ENCODE peak calls at places on chromosome 11, in eight cellular contexts. N is PC-9, O is ovary, T is natural killer cell, G is A549, K is cardiac fibroblast, B is kidney epithelial cell, Y is left ventricle myocardium inferior. Q is an unnamed sample.
A peak's percentile ranks its signal among the peaks of the same experiment; 100 is the strongest.

GRCh38 chr11:73400293-73400692 is 24.1 kb downstream of the RELT start:
- DNase-seq in N (no peak), O (no peak), T (no peak), G (no peak), K (no peak), B (no peak), Y (no peak), Q (no peak)

GRCh38 chr11:68313574-68314202 is 1.3 kb downstream of the LRP5 start:
- DNase-seq in N (no peak), O (peak; percentile 25), T (no peak), G (no peak), K (no peak), B (no peak), Y (no peak), Q (no peak)

GRCh38 chr11:11621881-11622706 is at the start of gene GALNT18:
- DNase-seq in N (no peak), O (peak; percentile 91), T (peak; percentile 78), G (peak; percentile 92), K (peak; percentile 94), B (peak; percentile 56), Y (peak; percentile 94), Q (peak; percentile 96)

GRCh38 chr11:97722065-97722464 is 1298.7 kb upstream of the CNTN5 start:
- DNase-seq in N (no peak), O (no peak), T (no peak), G (no peak), K (peak; percentile 92), B (peak; percentile 97), Y (no peak), Q (no peak)

GRCh38 chr11:269146-269890 is 8.9 kb upstream of the NLRP6 start:
- DNase-seq in N (no peak), O (no peak), T (peak; percentile 60), G (no peak), K (no peak), B (no peak), Y (no peak), Q (no peak)

GRCh38 chr11:42827845-42828244 is 484.0 kb upstream of the API5 start:
- DNase-seq in N (no peak), O (no peak), T (no peak), G (no peak), K (no peak), B (no peak), Y (no peak), Q (no peak)

GRCh38 chr11:61973603-61974162 is 6.2 kb upstream of the FTH1 start:
- DNase-seq in N (peak; percentile 2), O (no peak), T (no peak), G (no peak), K (peak; percentile 43), B (no peak), Y (no peak), Q (no peak)

GRCh38 chr11:110968348-110969062 is 256.3 kb upstream of the ARHGAP20 start:
- DNase-seq in N (no peak), O (no peak), T (no peak), G (no peak), K (no peak), B (no peak), Y (no peak), Q (no peak)

GRCh38 chr11:37710031-37710430 is 1112.0 kb upstream of the RAG2 start:
- DNase-seq in N (no peak), O (no peak), T (no peak), G (no peak), K (peak; percentile 89), B (no peak), Y (no peak), Q (no peak)

GRCh38 chr11:75768909-75769771 is 562 bp downstream of the DGAT2 start:
- DNase-seq in N (peak; percentile 44), O (no peak), T (no peak), G (peak; percentile 19), K (no peak), B (no peak), Y (no peak), Q (no peak)

GRCh38 chr11:84384637-84385227 is 1098.6 kb upstream of the CCDC90B start:
- DNase-seq in N (no peak), O (peak; percentile 20), T (no peak), G (peak; percentile 4), K (peak; percentile 72), B (peak; percentile 10), Y (no peak), Q (peak; percentile 50)

GRCh38 chr11:105673089-105673488 is 63.2 kb downstream of the GRIA4 start:
- DNase-seq in N (no peak), O (peak; percentile 20), T (no peak), G (no peak), K (peak; percentile 59), B (peak; percentile 19), Y (no peak), Q (peak; percentile 58)

DNA sequence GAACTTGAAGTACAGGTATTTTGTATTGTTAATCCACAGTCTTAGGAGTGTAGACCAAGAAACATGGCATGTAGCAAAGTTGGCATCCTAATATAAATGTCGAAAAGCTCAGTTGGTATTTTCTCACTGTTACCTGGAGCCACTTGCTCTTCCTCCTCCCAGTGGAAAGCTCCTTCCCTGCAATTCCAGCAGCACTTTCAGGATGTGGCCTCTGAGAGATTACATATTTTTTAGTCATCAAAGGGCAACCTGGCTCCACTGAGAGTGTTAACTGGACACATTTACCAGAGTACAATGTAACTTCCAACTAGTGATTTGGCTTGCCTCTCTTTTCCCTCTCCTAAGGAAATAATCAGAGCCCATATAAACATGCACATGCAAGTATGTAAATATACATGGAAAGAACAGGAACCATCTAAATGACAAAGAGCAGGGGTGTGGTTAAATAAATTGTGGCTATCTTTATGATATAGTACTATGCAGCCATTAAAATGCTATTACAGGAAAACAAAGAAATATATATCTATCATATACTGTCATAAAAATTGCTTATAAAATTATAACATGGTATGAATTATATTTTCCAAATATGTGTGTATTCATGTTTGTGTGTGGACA is 14.2 kb upstream of the EED start:
- DNase-seq in N (no peak), O (no peak), T (no peak), G (no peak), K (no peak), B (no peak), Y (no peak), Q (no peak)
- TF ChIP-seq CTCF in N (no peak), O (no peak), T (no peak), G (no peak), K (peak; percentile 11), B (no peak), Y (no peak), Q (no peak)

DNA sequence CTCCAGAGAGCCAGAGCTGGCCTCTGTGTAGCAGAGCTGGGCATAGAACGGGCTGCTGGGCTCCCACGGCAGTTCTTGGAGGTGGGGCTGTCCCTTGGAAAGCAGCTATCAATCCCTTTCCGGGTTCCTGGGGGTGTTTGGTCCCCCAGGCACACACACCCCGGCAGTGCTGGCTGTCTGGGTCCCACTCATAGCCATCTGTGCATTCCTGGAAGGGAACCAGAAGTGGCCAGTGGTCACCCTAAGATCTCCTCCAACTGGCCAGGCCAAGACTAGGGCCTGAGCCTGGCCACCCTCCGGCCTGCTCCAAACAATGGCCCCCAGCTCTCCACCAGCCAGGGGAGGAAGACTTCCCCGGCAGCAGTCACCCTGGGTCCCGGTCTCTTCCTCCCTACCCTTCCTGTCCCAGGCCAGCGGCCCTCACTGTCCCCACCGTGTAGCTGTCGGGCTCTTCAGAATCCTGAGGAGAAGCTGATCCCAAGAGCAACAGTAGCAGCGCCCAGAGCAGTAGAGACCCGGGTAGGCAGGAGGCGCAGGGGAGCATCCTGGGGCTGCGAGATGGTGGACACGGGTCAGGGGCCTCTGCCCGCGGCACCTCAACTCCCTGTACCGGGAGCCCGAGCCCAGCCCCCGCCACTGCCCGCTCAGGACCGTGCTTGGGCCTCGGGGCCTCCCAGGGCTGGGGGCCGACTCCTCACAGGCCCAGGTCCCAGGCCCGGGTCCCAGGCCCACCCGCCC is 620 bp downstream of the EFEMP2 start:
- DNase-seq in N (no peak), O (peak; percentile 52), T (no peak), G (no peak), K (no peak), B (no peak), Y (peak; percentile 48), Q (peak; percentile 56)
- TF ChIP-seq CTCF in N (no peak), O (no peak), T (no peak), G (no peak), K (peak; percentile 34), B (peak; percentile 35), Y (peak; percentile 34), Q (no peak)

DNA sequence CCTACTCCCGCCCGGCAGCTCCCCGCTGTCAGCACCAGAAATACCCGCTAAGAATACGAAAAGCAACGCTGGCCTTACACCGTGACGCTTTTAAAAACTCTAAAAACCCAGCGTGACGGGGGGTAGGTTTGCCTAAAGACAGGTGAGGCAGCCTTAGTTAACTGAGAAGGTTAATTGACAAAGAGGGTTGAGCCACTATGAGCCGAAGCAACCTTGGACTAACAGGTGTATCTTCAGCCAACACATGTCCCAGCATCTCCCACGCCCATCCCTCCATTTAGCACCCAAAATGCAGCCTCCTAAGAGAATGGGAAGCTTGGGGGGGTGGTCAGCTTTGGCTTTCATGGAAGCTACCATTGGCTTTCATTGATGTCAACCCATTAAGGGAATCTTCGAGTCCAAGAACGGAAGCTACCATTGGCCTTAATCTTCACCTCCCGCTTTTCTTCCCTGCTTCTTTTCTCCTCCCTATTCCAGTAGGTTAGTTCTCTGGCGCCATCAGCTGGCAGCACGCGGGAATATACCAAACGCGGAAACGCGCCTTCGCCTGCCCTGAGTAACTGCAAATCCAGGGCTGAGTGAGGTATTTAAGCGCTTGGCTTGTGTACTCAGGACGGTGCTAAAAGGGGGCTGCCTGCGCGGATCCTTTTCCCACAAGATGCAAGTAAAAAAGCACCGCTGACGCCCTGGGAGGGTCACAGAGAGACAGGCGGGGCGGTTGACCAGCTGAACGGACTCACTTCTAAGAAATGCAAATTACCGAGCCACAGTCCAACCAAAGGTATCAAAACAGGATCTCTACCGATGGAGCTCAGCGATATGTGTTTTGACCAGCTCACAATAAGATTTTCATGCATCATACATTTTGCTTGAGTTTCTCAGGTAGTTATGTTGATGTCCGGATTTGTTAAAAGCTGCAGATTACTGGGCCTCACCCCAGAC is 38.5 kb upstream of the GLYATL1 start:
- DNase-seq in N (peak; percentile 40), O (no peak), T (no peak), G (peak; percentile 47), K (peak; percentile 76), B (no peak), Y (peak; percentile 63), Q (peak; percentile 90)
- TF ChIP-seq CTCF in N (peak; percentile 63), O (no peak), T (no peak), G (peak; percentile 44), K (peak; percentile 62), B (peak; percentile 79), Y (peak; percentile 54), Q (peak; percentile 38)

GRCh38 chr11:20388096-20389055 is 860 bp downstream of the PRMT3 start:
- DNase-seq in N (peak; percentile 38), O (no peak), T (no peak), G (no peak), K (peak; percentile 17), B (no peak), Y (no peak), Q (no peak)

DNA sequence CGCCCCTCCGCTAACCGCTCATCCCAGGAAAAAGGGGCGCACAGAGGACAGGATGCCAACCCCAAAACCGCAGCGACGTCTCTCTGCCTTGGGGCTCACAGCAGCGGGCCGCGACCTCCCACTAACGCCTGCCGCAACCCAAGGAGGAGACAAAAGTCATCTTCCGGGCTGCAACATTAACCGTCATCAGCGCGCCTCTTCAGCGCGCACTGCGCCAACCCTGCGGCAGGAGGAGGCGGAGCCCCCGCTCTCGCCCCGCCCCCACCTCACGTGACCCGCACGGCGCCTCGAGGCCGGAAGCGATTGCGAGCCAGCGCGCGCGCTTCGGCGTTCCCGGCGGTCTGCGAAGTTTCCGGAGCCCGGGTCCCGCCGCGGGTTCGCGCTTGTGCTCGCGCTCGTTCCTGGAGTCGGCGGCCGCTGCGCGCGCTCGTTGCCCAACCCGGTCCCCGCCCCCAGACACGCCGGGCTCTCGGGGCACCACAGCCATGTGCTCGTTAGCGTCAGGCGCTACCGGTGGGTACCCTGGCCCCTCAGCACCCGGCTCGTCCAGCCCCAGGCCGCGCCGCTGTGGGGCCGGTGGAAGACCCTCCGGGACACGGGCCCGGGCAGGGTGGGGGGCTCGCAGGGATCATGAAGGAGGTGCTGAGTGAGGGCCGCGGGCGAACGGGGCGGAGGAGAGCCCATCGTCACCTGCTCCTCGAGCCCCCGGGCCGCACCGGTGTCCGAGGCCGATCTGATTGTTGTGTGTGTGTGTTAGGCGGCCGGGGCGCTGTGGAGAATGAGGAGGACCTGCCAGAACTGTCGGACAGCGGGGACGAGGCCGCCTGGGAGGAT is at the start of gene PRMT3:
- DNase-seq in N (peak; percentile 80), O (peak; percentile 96), T (peak; percentile 99), G (peak; percentile 92), K (peak; percentile 98), B (peak; percentile 69), Y (peak; percentile 97), Q (peak; percentile 98)
- TF ChIP-seq CTCF in N (peak; percentile 96), O (peak; percentile 99), T (peak; percentile 94), G (peak; percentile 95), K (no peak), B (peak; percentile 97), Y (no peak), Q (peak; percentile 92)

Q was measured in endothelial cell.